ENCODE peak calls at places on chromosomes 7 and 10, in nine cellular contexts. One of them, this sample, is unnamed.

GRCh38 chr7:6453737-6454136 is 6.0 kb upstream of the DAGLB start:
- DNase-seq in progenitor cell of endocrine pancreas: no peak
- DNase-seq in activated CD4-positive, alpha-beta T cell treated with anti-CD3 and anti-CD28 coated beads, Interleukin-2, amount 50 U/mL, for 24 hours: no peak
- DNase-seq in left cardiac atrium: no peak
- DNase-seq in endothelial cell: no peak
- DNase-seq in stimulated activated CD4-positive, alpha-beta T cell treated with anti-CD3 and anti-CD28 coated beads, Interleukin-2, amount 100 ng/mL, for 24 hours: no peak
- DNase-seq in thoracic aorta: no peak
- DNase-seq in stimulated activated CD8-positive, alpha-beta memory T cell treated with anti-CD3 and anti-CD28 coated beads, Interleukin-4, amount 100 ng/mL, for 4 hours: no peak
- DNase-seq in activated gamma-delta T cell treated with anti-CD3 and anti-CD28 coated beads, Interleukin-2, amount 50 U/mL, for 16 hours: no peak
- DNase-seq in this sample: no peak

GRCh38 chr10:56317603-56318002 is 43.5 kb downstream of the ZWINT start:
- DNase-seq in progenitor cell of endocrine pancreas: no peak
- DNase-seq in activated CD4-positive, alpha-beta T cell treated with anti-CD3 and anti-CD28 coated beads, Interleukin-2, amount 50 U/mL, for 24 hours: no peak
- DNase-seq in left cardiac atrium: no peak
- DNase-seq in endothelial cell: no peak
- DNase-seq in stimulated activated CD4-positive, alpha-beta T cell treated with anti-CD3 and anti-CD28 coated beads, Interleukin-2, amount 100 ng/mL, for 24 hours: no peak
- DNase-seq in thoracic aorta: no peak
- DNase-seq in stimulated activated CD8-positive, alpha-beta memory T cell treated with anti-CD3 and anti-CD28 coated beads, Interleukin-4, amount 100 ng/mL, for 4 hours: no peak
- DNase-seq in activated gamma-delta T cell treated with anti-CD3 and anti-CD28 coated beads, Interleukin-2, amount 50 U/mL, for 16 hours: no peak
- DNase-seq in this sample: no peak

GRCh38 chr10:61994404-61995031 is 93.0 kb downstream of the ARID5B start:
- DNase-seq in progenitor cell of endocrine pancreas: no peak
- DNase-seq in activated CD4-positive, alpha-beta T cell treated with anti-CD3 and anti-CD28 coated beads, Interleukin-2, amount 50 U/mL, for 24 hours: no peak
- DNase-seq in left cardiac atrium: no peak
- DNase-seq in endothelial cell: no peak
- DNase-seq in stimulated activated CD4-positive, alpha-beta T cell treated with anti-CD3 and anti-CD28 coated beads, Interleukin-2, amount 100 ng/mL, for 24 hours: no peak
- DNase-seq in thoracic aorta: no peak
- DNase-seq in stimulated activated CD8-positive, alpha-beta memory T cell treated with anti-CD3 and anti-CD28 coated beads, Interleukin-4, amount 100 ng/mL, for 4 hours: no peak
- DNase-seq in activated gamma-delta T cell treated with anti-CD3 and anti-CD28 coated beads, Interleukin-2, amount 50 U/mL, for 16 hours: no peak
- DNase-seq in this sample: no peak

GRCh38 chr10:119401671-119402395 is 140.7 kb downstream of the RGS10 start:
- DNase-seq in progenitor cell of endocrine pancreas: no peak
- DNase-seq in activated CD4-positive, alpha-beta T cell treated with anti-CD3 and anti-CD28 coated beads, Interleukin-2, amount 50 U/mL, for 24 hours: no peak
- DNase-seq in left cardiac atrium: peak; percentile 80
- DNase-seq in endothelial cell: no peak
- DNase-seq in stimulated activated CD4-positive, alpha-beta T cell treated with anti-CD3 and anti-CD28 coated beads, Interleukin-2, amount 100 ng/mL, for 24 hours: no peak
- DNase-seq in thoracic aorta: peak; percentile 33
- DNase-seq in stimulated activated CD8-positive, alpha-beta memory T cell treated with anti-CD3 and anti-CD28 coated beads, Interleukin-4, amount 100 ng/mL, for 4 hours: no peak
- DNase-seq in activated gamma-delta T cell treated with anti-CD3 and anti-CD28 coated beads, Interleukin-2, amount 50 U/mL, for 16 hours: no peak
- DNase-seq in this sample: no peak

GRCh38 chr7:2872296-2872874 is 28.3 kb upstream of the GNA12 start:
- DNase-seq in progenitor cell of endocrine pancreas: no peak
- DNase-seq in activated CD4-positive, alpha-beta T cell treated with anti-CD3 and anti-CD28 coated beads, Interleukin-2, amount 50 U/mL, for 24 hours: no peak
- DNase-seq in left cardiac atrium: no peak
- DNase-seq in endothelial cell: no peak
- DNase-seq in stimulated activated CD4-positive, alpha-beta T cell treated with anti-CD3 and anti-CD28 coated beads, Interleukin-2, amount 100 ng/mL, for 24 hours: no peak
- DNase-seq in thoracic aorta: no peak
- DNase-seq in stimulated activated CD8-positive, alpha-beta memory T cell treated with anti-CD3 and anti-CD28 coated beads, Interleukin-4, amount 100 ng/mL, for 4 hours: no peak
- DNase-seq in activated gamma-delta T cell treated with anti-CD3 and anti-CD28 coated beads, Interleukin-2, amount 50 U/mL, for 16 hours: no peak
- DNase-seq in this sample: no peak

GRCh38 chr10:123502983-123503382 is 163.2 kb upstream of the GPR26 start:
- DNase-seq in progenitor cell of endocrine pancreas: no peak
- DNase-seq in activated CD4-positive, alpha-beta T cell treated with anti-CD3 and anti-CD28 coated beads, Interleukin-2, amount 50 U/mL, for 24 hours: no peak
- DNase-seq in left cardiac atrium: no peak
- DNase-seq in endothelial cell: no peak
- DNase-seq in stimulated activated CD4-positive, alpha-beta T cell treated with anti-CD3 and anti-CD28 coated beads, Interleukin-2, amount 100 ng/mL, for 24 hours: no peak
- DNase-seq in thoracic aorta: no peak
- DNase-seq in stimulated activated CD8-positive, alpha-beta memory T cell treated with anti-CD3 and anti-CD28 coated beads, Interleukin-4, amount 100 ng/mL, for 4 hours: no peak
- DNase-seq in activated gamma-delta T cell treated with anti-CD3 and anti-CD28 coated beads, Interleukin-2, amount 50 U/mL, for 16 hours: no peak
- DNase-seq in this sample: no peak

GRCh38 chr7:27158436-27159277 is 2.2 kb upstream of the HOXA7 start:
- DNase-seq in progenitor cell of endocrine pancreas: no peak
- DNase-seq in activated CD4-positive, alpha-beta T cell treated with anti-CD3 and anti-CD28 coated beads, Interleukin-2, amount 50 U/mL, for 24 hours: no peak
- DNase-seq in left cardiac atrium: no peak
- DNase-seq in endothelial cell: no peak
- DNase-seq in stimulated activated CD4-positive, alpha-beta T cell treated with anti-CD3 and anti-CD28 coated beads, Interleukin-2, amount 100 ng/mL, for 24 hours: no peak
- DNase-seq in thoracic aorta: no peak
- DNase-seq in stimulated activated CD8-positive, alpha-beta memory T cell treated with anti-CD3 and anti-CD28 coated beads, Interleukin-4, amount 100 ng/mL, for 4 hours: no peak
- DNase-seq in activated gamma-delta T cell treated with anti-CD3 and anti-CD28 coated beads, Interleukin-2, amount 50 U/mL, for 16 hours: no peak
- DNase-seq in this sample: no peak

GRCh38 chr7:65983965-65984654 is 2.1 kb upstream of the GUSB start:
- DNase-seq in progenitor cell of endocrine pancreas: no peak
- DNase-seq in activated CD4-positive, alpha-beta T cell treated with anti-CD3 and anti-CD28 coated beads, Interleukin-2, amount 50 U/mL, for 24 hours: no peak
- DNase-seq in left cardiac atrium: no peak
- DNase-seq in endothelial cell: no peak
- DNase-seq in stimulated activated CD4-positive, alpha-beta T cell treated with anti-CD3 and anti-CD28 coated beads, Interleukin-2, amount 100 ng/mL, for 24 hours: no peak
- DNase-seq in thoracic aorta: no peak
- DNase-seq in stimulated activated CD8-positive, alpha-beta memory T cell treated with anti-CD3 and anti-CD28 coated beads, Interleukin-4, amount 100 ng/mL, for 4 hours: no peak
- DNase-seq in activated gamma-delta T cell treated with anti-CD3 and anti-CD28 coated beads, Interleukin-2, amount 50 U/mL, for 16 hours: no peak
- DNase-seq in this sample: no peak

GRCh38 chr7:156781972-156782371 is 111.0 kb downstream of the LMBR1 start:
- DNase-seq in progenitor cell of endocrine pancreas: no peak
- DNase-seq in activated CD4-positive, alpha-beta T cell treated with anti-CD3 and anti-CD28 coated beads, Interleukin-2, amount 50 U/mL, for 24 hours: no peak
- DNase-seq in left cardiac atrium: no peak
- DNase-seq in endothelial cell: no peak
- DNase-seq in stimulated activated CD4-positive, alpha-beta T cell treated with anti-CD3 and anti-CD28 coated beads, Interleukin-2, amount 100 ng/mL, for 24 hours: no peak
- DNase-seq in thoracic aorta: no peak
- DNase-seq in stimulated activated CD8-positive, alpha-beta memory T cell treated with anti-CD3 and anti-CD28 coated beads, Interleukin-4, amount 100 ng/mL, for 4 hours: no peak
- DNase-seq in activated gamma-delta T cell treated with anti-CD3 and anti-CD28 coated beads, Interleukin-2, amount 50 U/mL, for 16 hours: no peak
- DNase-seq in this sample: no peak